ENCODE peak calls at places on chromosomes 11 and 22, in five cellular contexts. M, D, W, S and F are unnamed samples.

GRCh38 chr11:44226472-44226871 is 83.5 kb downstream of the ALX4 start:
- DNase-seq in M (no peak), D (no peak), W (no peak), S (no peak), F (no peak)

GRCh38 chr11:43508511-43508918 is 149.8 kb downstream of the TTC17 start:
- DNase-seq in M (peak; percentile 43), D (no peak), W (no peak), S (peak; percentile 76), F (no peak)

GRCh38 chr11:27673979-27674663 is 26.1 kb downstream of the BDNF start:
- DNase-seq in M (no peak), D (no peak), W (no peak), S (no peak), F (no peak)

GRCh38 chr11:43515090-43515489 is 156.4 kb downstream of the TTC17 start:
- DNase-seq in M (no peak), D (no peak), W (no peak), S (no peak), F (no peak)

GRCh38 chr11:71204748-71205664 is 47.4 kb downstream of the SHANK2 start:
- DNase-seq in M (no peak), D (no peak), W (no peak), S (no peak), F (no peak)

GRCh38 chr22:29956680-29957079 is 73.7 kb downstream of the MTMR3 start:
- DNase-seq in M (no peak), D (no peak), W (no peak), S (no peak), F (no peak)

GRCh38 chr11:1766719-1767398 is 3.1 kb upstream of the CTSD start:
- DNase-seq in M (peak; percentile 27), D (no peak), W (no peak), S (no peak), F (peak; percentile 33)

GRCh38 chr11:122162095-122162494 is 46.1 kb upstream of the BLID start:
- DNase-seq in M (no peak), D (no peak), W (no peak), S (peak; percentile 93), F (no peak)

GRCh38 chr11:15206791-15207190 is 92.1 kb downstream of the INSC start:
- DNase-seq in M (no peak), D (no peak), W (no peak), S (no peak), F (no peak)

GRCh38 chr11:93489841-93490240 is 53.4 kb downstream of the SMCO4 start:
- DNase-seq in M (no peak), D (no peak), W (no peak), S (no peak), F (no peak)

GRCh38 chr22:22812031-22812905 is 75.3 kb upstream of the IGLL5 start:
- DNase-seq in M (no peak), D (no peak), W (peak; percentile 15), S (no peak), F (no peak)

GRCh38 chr22:27284314-27284713 is 517.2 kb downstream of the MN1 start:
- DNase-seq in M (no peak), D (no peak), W (no peak), S (no peak), F (no peak)

GRCh38 chr11:15418887-15419286 is 304.2 kb downstream of the INSC start:
- DNase-seq in M (no peak), D (no peak), W (no peak), S (no peak), F (no peak)

GRCh38 chr11:27215471-27216267 is 147.3 kb downstream of the CCDC34 start:
- DNase-seq in M (no peak), D (peak; percentile 27), W (peak; percentile 21), S (no peak), F (no peak)

GRCh38 chr11:95567685-95568084 is 221.9 kb downstream of the FAM76B start:
- DNase-seq in M (no peak), D (no peak), W (no peak), S (peak; percentile 47), F (no peak)

GRCh38 chr22:23070418-23071162 is at the start of gene GNAZ:
- DNase-seq in M (peak; percentile 51), D (no peak), W (no peak), S (peak; percentile 6), F (peak; percentile 45)

GRCh38 chr11:122523841-122524531 is 131.5 kb upstream of the UBASH3B start:
- DNase-seq in M (no peak), D (no peak), W (no peak), S (peak; percentile 66), F (peak; percentile 49)

GRCh38 chr11:112156153-112156552 is 7.7 kb downstream of the IL18 start:
- DNase-seq in M (no peak), D (no peak), W (no peak), S (no peak), F (no peak)

GRCh38 chr22:24408630-24409029 is 18.8 kb upstream of the ADORA2A start:
- DNase-seq in M (peak; percentile 14), D (no peak), W (no peak), S (no peak), F (no peak)

GRCh38 chr11:96303067-96303466 is 39.9 kb downstream of the MAML2 start:
- DNase-seq in M (no peak), D (no peak), W (no peak), S (peak; percentile 83), F (no peak)

GRCh38 chr11:3217751-3218482 is 696 bp downstream of the MRGPRG start:
- DNase-seq in M (peak; percentile 26), D (peak; percentile 11), W (no peak), S (no peak), F (no peak)

GRCh38 chr11:10743354-10744035 is 7.6 kb upstream of the CTR9 start:
- DNase-seq in M (peak; percentile 62), D (no peak), W (no peak), S (no peak), F (no peak)

GRCh38 chr11:29217901-29218300 is 798.9 kb downstream of the KCNA4 start:
- DNase-seq in M (no peak), D (no peak), W (no peak), S (peak; percentile 45), F (no peak)

GRCh38 chr11:36057372-36058045 is 113.6 kb downstream of the LDLRAD3 start:
- DNase-seq in M (no peak), D (peak; percentile 32), W (no peak), S (peak; percentile 76), F (no peak)

GRCh38 chr11:2930705-2931415 is 1.6 kb upstream of the PHLDA2 start:
- DNase-seq in M (peak; percentile 95), D (peak; percentile 66), W (peak; percentile 80), S (peak; percentile 46), F (peak; percentile 76)

GRCh38 chr22:38187413-38188212 is 6.0 kb upstream of the PLA2G6 start:
- DNase-seq in M (no peak), D (no peak), W (no peak), S (peak; percentile 59), F (no peak)

GRCh38 chr22:21866821-21867527 is 471 bp downstream of the MAPK1 start:
- DNase-seq in M (peak; percentile 65), D (peak; percentile 23), W (no peak), S (peak; percentile 20), F (peak; percentile 47)

GRCh38 chr11:126115820-126116319 is 53.2 kb upstream of the CDON start:
- DNase-seq in M (peak; percentile 76), D (peak; percentile 48), W (peak; percentile 75), S (peak; percentile 90), F (no peak)

GRCh38 chr11:8229299-8230177 is 34.1 kb downstream of the LMO1 start:
- DNase-seq in M (peak; percentile 44), D (peak; percentile 62), W (no peak), S (no peak), F (no peak)

GRCh38 chr11:133762538-133762937 is 82.8 kb downstream of the SPATA19 start:
- DNase-seq in M (no peak), D (no peak), W (no peak), S (no peak), F (no peak)

GRCh38 chr11:108965602-108966001 is 300.7 kb downstream of the DDX10 start:
- DNase-seq in M (no peak), D (no peak), W (no peak), S (peak; percentile 92), F (peak; percentile 63)

GRCh38 chr11:133403900-133404299 is 128.4 kb downstream of the OPCML start:
- DNase-seq in M (no peak), D (no peak), W (no peak), S (no peak), F (no peak)

GRCh38 chr11:84947070-84947469 is 680.1 kb downstream of the DLG2 start:
- DNase-seq in M (no peak), D (no peak), W (no peak), S (no peak), F (no peak)
- TF ChIP-seq CTCF in M (no peak), D (no peak), W (no peak), S (no peak), F (no peak)

GRCh38 chr11:64165482-64165841 is 451 bp downstream of the MACROD1 start:
- DNase-seq in M (no peak), D (peak; percentile 40), W (no peak), S (no peak), F (no peak)
- TF ChIP-seq CTCF in M (no peak), D (no peak), W (no peak), S (no peak), F (no peak)

GRCh38 chr11:117546431-117547160 is 218.9 kb downstream of the CEP164 start:
- DNase-seq in M (no peak), D (no peak), W (no peak), S (no peak), F (no peak)
- TF ChIP-seq CTCF in M (no peak), D (no peak), W (no peak), S (no peak), F (no peak)

GRCh38 chr11:130623909-130624668 is 175.6 kb downstream of the ADAMTS15 start:
- DNase-seq in M (no peak), D (no peak), W (no peak), S (peak; percentile 78), F (no peak)
- TF ChIP-seq CTCF in M (no peak), D (no peak), W (no peak), S (peak; percentile 52), F (no peak)

GRCh38 chr11:61392991-61393595 is 706 bp downstream of the TMEM216 start:
- DNase-seq in M (no peak), D (no peak), W (no peak), S (peak; percentile 53), F (no peak)
- TF ChIP-seq CTCF in M (no peak), D (no peak), W (no peak), S (peak; percentile 53), F (no peak)

DNA sequence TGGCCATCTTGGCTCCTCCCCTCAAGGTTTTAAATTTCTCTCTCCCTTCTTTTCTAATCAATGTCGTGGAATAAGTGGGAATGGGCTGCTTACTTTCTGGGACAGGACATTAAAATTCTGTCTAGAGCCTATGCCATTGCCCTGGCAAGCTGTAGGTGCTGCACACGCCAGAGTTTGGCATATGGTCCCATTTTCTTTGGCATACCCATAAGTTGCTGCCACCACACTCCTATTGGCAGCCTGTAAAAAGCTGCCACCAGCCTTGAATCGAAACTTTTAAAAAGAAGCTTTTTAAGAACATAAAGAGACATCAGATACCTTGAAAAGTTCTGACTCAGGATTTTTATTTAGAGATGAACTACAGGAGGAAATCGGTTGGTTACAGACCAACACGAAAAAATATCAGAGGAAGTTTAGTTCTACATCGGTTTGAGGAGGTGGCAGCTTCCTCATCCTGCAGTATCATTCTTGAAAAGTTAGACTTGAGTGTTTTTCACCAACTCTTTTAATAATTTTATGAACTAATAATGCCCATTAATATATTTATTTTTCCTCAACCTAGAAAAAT is 517.8 kb upstream of the ANO5 start:
- DNase-seq in M (no peak), D (no peak), W (no peak), S (no peak), F (no peak)
- TF ChIP-seq CTCF in M (no peak), D (no peak), W (no peak), S (no peak), F (no peak)